ENCODE peak calls at places on chromosomes 4 and X, in eight cellular contexts. E, A, H, T, P, Z, V and S are unnamed samples.

GRCh38 chr4:102217345-102217744 is 127.9 kb downstream of the SLC39A8 start:
- DNase-seq in Z (no peak), A (no peak), E (no peak), V (no peak), T (peak; percentile 2), H (no peak), P (peak; percentile 34), S (no peak)

GRCh38 chr4:15149842-15150592 is 147.7 kb downstream of the CPEB2 start:
- DNase-seq in P (peak; percentile 53), H (peak; percentile 73), E (peak; percentile 66), V (peak; percentile 76), Z (peak; percentile 78), A (peak; percentile 60), T (peak; percentile 83), S (peak; percentile 41)

GRCh38 chr4:145881991-145882390 is 56.6 kb downstream of the ZNF827 start:
- DNase-seq in H (no peak), P (no peak), E (no peak), Z (no peak), A (peak; percentile 88), T (no peak), V (no peak), S (peak; percentile 57)

GRCh38 chrX:149540621-149541520 is at the start of gene EOLA1:
- DNase-seq in P (peak; percentile 96), Z (peak; percentile 80), V (peak; percentile 98), E (peak; percentile 59), H (peak; percentile 87), A (peak; percentile 89), T (peak; percentile 97), S (no peak)

GRCh38 chr4:27819261-27819660 is 958.6 kb downstream of the STIM2 start:
- DNase-seq in V (no peak), Z (no peak), P (no peak), H (no peak), E (no peak), T (no peak), A (no peak), S (no peak)

GRCh38 chr4:8340721-8341680 is 71.4 kb downstream of the HTRA3 start:
- DNase-seq in P (no peak), E (peak; percentile 61), A (peak; percentile 25), T (peak; percentile 58), Z (peak; percentile 86), H (peak; percentile 81), V (no peak), S (no peak)

GRCh38 chrX:19007868-19008267 is 24.0 kb upstream of the PHKA2 start:
- DNase-seq in A (no peak), P (no peak), H (no peak), V (no peak), Z (no peak), T (no peak), E (no peak), S (no peak)

GRCh38 chr4:136336479-136336878 is 1195.8 kb downstream of the PCDH18 start:
- DNase-seq in H (no peak), P (no peak), A (no peak), V (no peak), T (no peak), E (no peak), Z (no peak), S (no peak)

GRCh38 chr4:151600432-151600831 is 160.4 kb downstream of the GATB start:
- DNase-seq in T (no peak), E (no peak), A (no peak), V (peak; percentile 20), P (no peak), Z (no peak), H (no peak), S (no peak)

GRCh38 chr4:126354784-126355183 is 1040.0 kb downstream of the FAT4 start:
- DNase-seq in T (no peak), P (no peak), A (no peak), Z (no peak), H (no peak), E (no peak), V (no peak), S (no peak)

GRCh38 chrX:20309796-20310195 is 43.1 kb upstream of the RPS6KA3 start:
- DNase-seq in E (no peak), V (peak; percentile 73), T (no peak), Z (no peak), H (no peak), P (no peak), A (no peak), S (no peak)

GRCh38 chr4:108360857-108361820 is 192.4 kb upstream of the LEF1 start:
- DNase-seq in A (no peak), T (peak; percentile 29), V (peak; percentile 60), P (no peak), H (no peak), E (no peak), Z (no peak), S (peak; percentile 4)

GRCh38 chrX:30865612-30866011 is 23.4 kb downstream of the TAB3 start:
- DNase-seq in Z (no peak), P (no peak), E (no peak), V (no peak), H (no peak), A (no peak), T (no peak), S (no peak)

GRCh38 chr4:168856312-168856711 is 153.7 kb downstream of the CBR4 start:
- DNase-seq in T (peak; percentile 89), P (no peak), E (no peak), V (peak; percentile 97), A (no peak), Z (no peak), H (no peak), S (no peak)

GRCh38 chrX:42530027-42530426 is 247.9 kb downstream of the PPP1R2C start:
- DNase-seq in A (no peak), V (peak; percentile 28), Z (no peak), E (no peak), H (no peak), P (no peak), T (peak; percentile 62), S (peak; percentile 38)

DNA sequence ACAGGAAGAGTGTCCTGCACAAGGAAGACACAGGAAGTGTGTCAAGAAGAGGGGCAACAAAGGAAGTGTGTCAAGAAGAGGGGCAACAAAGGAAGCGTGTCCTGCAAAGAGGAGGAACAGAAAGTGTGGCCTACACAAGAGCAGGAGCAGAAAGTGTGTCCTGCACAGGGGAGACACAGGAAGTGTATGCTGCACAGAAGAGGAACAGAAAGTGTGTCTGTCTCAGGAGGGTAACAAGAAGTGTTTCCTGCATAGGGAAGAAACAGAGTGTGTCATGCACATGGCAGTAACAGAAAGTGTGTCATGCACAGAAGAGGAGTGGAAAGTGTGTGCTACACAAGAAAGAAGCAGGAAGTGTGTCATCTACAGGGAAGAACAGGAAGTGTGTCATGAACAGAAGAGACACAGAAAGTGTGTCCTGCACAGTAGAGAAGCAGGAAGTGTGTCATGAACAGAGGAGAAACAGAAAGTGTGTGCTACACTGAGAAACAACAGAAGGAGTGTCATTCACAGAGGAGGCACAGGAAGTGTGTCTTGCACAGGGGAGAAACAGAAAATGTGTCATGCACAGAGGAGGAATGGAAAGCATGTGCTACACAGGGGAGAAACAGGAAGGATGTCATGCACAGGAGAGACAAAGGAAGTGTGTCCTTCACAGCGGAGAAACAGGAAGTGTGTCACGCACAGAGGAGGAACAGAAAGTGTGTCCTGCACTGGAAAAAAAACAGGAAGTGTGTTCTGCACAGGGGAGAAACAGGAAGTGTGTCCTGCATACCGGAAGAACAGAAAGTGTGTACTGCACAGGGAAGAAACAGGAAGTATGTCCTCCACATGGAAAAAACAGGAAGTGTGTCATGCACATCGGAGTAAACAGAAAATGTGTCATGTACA is 526.4 kb upstream of the PRKX start:
- DNase-seq in V (no peak), E (no peak), A (no peak), P (no peak), H (no peak), T (no peak), Z (no peak), S (no peak)
- H3K27ac ChIP-seq in V (no peak overlapping the region), E (no peak overlapping the region), A (no peak overlapping the region), P (no peak overlapping the region), H (no peak overlapping the region), T (no peak overlapping the region), Z (no peak overlapping the region), S (no peak overlapping the region)

GRCh38 chr4:4860803-4861591 is 1.5 kb downstream of the MSX1 start:
- DNase-seq in H (peak; percentile 39), Z (peak; percentile 54), E (no peak), A (no peak), T (peak; percentile 29), P (peak; percentile 51), V (peak; percentile 32), S (no peak)
- TF ChIP-seq CTCF in H (peak; percentile 4), Z (peak; percentile 20), E (no peak), A (no peak), T (no peak), P (no peak), V (peak; percentile 15), S (no peak)

GRCh38 chrX:10175317-10175871 is 18.6 kb downstream of the CLCN4 start:
- DNase-seq in E (no peak), H (no peak), P (peak; percentile 23), A (no peak), T (peak; percentile 68), V (peak; percentile 77), Z (no peak), S (no peak)

GRCh38 chrX:10178866-10179463 is 22.2 kb downstream of the CLCN4 start:
- DNase-seq in P (no peak), E (no peak), A (no peak), T (no peak), Z (no peak), H (no peak), V (no peak), S (no peak)

GRCh38 chrX:10177620-10178019 is 20.8 kb downstream of the CLCN4 start:
- DNase-seq in A (no peak), T (peak; percentile 35), V (peak; percentile 80), P (peak; percentile 61), H (no peak), E (no peak), Z (no peak), S (no peak)

GRCh38 chrX:10176121-10177003 is 19.6 kb downstream of the CLCN4 start:
- DNase-seq in P (no peak), V (no peak), Z (no peak), E (no peak), A (peak; percentile 39), T (no peak), H (no peak), S (no peak)

GRCh38 chrX:10177004-10177396 is 20.2 kb downstream of the CLCN4 start:
- DNase-seq in H (no peak), V (no peak), E (no peak), T (no peak), Z (no peak), A (no peak), P (no peak), S (no peak)
- H3K27ac ChIP-seq in H (peak overlapping the region; percentile 64), V (no peak overlapping the region), E (no peak overlapping the region), T (no peak overlapping the region), Z (no peak overlapping the region), A (peak overlapping the region; percentile 57), P (no peak overlapping the region), S (no peak overlapping the region)

GRCh38 chrX:67610282-67610681 is 66.5 kb downstream of the AR start:
- DNase-seq in E (no peak), A (no peak), Z (no peak), H (no peak), T (no peak), V (no peak), P (no peak), S (no peak)

GRCh38 chrX:67607436-67607835 is 63.6 kb downstream of the AR start:
- DNase-seq in E (no peak), T (no peak), P (no peak), A (no peak), V (peak; percentile 44), H (no peak), Z (no peak), S (no peak)

GRCh38 chrX:67601771-67602170 is 58.0 kb downstream of the AR start:
- DNase-seq in P (no peak), T (no peak), V (no peak), H (no peak), A (no peak), Z (no peak), E (no peak), S (no peak)

GRCh38 chrX:67599532-67599931 is 55.7 kb downstream of the AR start:
- DNase-seq in V (no peak), Z (no peak), A (no peak), T (no peak), E (no peak), H (no peak), P (no peak), S (no peak)

GRCh38 chrX:67604979-67605703 is 61.3 kb downstream of the AR start:
- DNase-seq in T (peak; percentile 86), A (no peak), H (no peak), V (peak; percentile 68), P (peak; percentile 73), E (no peak), Z (no peak), S (no peak)
- TF ChIP-seq CTCF in T (peak; percentile 16), A (no peak), H (peak; percentile 11), V (no peak), P (no peak), E (no peak), Z (no peak), S (no peak)